ENCODE peak calls at places on chromosomes 11 and 22, in four cellular contexts. J is stimulated activated CD4-positive, alpha-beta T cell treated with anti-CD3 and anti-CD28 coated beads, Interleukin-4, amount 100 ng/mL, for 24 hours; Z is central memory CD4-positive, alpha-beta T cell; B is effector memory CD4-positive, alpha-beta T cell. R is an unnamed sample.

GRCh38 chr22:31100762-31101525 is 6.4 kb downstream of the SELENOM start:
- DNase-seq in J (no peak), B (no peak), Z (no peak), R (no peak)

GRCh38 chr11:134363592-134363991 is 31.8 kb downstream of the GLB1L2 start:
- DNase-seq in Z (no peak), B (no peak), J (no peak), R (no peak)

GRCh38 chr22:46159212-46159611 is 8.9 kb downstream of the PPARA start:
- DNase-seq in Z (no peak), J (no peak), B (no peak), R (no peak)

GRCh38 chr22:45199723-45200122 is 36.0 kb downstream of the NUP50 start:
- DNase-seq in Z (no peak), B (no peak), J (no peak), R (no peak)

GRCh38 chr11:47451990-47452389 is 3.1 kb upstream of the RAPSN start:
- DNase-seq in Z (no peak), J (no peak), B (no peak), R (no peak)

GRCh38 chr11:11324090-11324489 is 29.0 kb downstream of the CSNK2A3 start:
- DNase-seq in Z (no peak), J (no peak), B (no peak), R (no peak)

GRCh38 chr11:6300325-6300724 is 20.0 kb downstream of the CAVIN3 start:
- DNase-seq in Z (no peak), B (no peak), J (no peak), R (no peak)

GRCh38 chr11:120296554-120296953 is 28.5 kb upstream of the TLCD5 start:
- DNase-seq in B (no peak), Z (no peak), J (no peak), R (no peak)

GRCh38 chr11:13102865-13103539 is 93.9 kb downstream of the RASSF10 start:
- DNase-seq in Z (no peak), J (no peak), B (no peak), R (no peak)

GRCh38 chr11:130749216-130749615 is 167.1 kb downstream of the SNX19 start:
- DNase-seq in B (no peak), Z (no peak), J (no peak), R (no peak)

GRCh38 chr22:23285236-23285635 is 104.9 kb downstream of the BCR start:
- DNase-seq in B (no peak), Z (no peak), J (no peak), R (no peak)

R was measured in naive thymus-derived CD4-positive, alpha-beta T cell.